ENCODE peak calls at places on chromosomes 12 and 14, in five cellular contexts. G is Karpas-422, E is IMR-90, X is H9, A is mammary epithelial cell. I is an unnamed sample.

GRCh38 chr14:35212471-35213142 is 79.6 kb upstream of the PSMA6 start:
- DNase-seq in G (no peak), E (no peak), X (no peak), A (no peak), I (no peak)

GRCh38 chr12:121004253-121004815 is 12.0 kb downstream of the C12orf43 start:
- DNase-seq in G (no peak), E (no peak), X (no peak), A (no peak), I (no peak)

GRCh38 chr14:31843361-31844091 is 233.6 kb upstream of the ARHGAP5 start:
- DNase-seq in G (no peak), E (peak), X (no peak), A (peak), I (no peak)

GRCh38 chr12:98845957-98846356 is 200.9 kb downstream of the APAF1 start:
- DNase-seq in G (no peak), E (no peak), X (no peak), A (no peak), I (no peak)

GRCh38 chr12:131197490-131197889 is 243.8 kb downstream of the ADGRD1 start:
- DNase-seq in G (no peak), E (no peak), X (no peak), A (no peak), I (no peak)

GRCh38 chr14:60805881-60806569 is 71.5 kb downstream of the MNAT1 start:
- DNase-seq in G (no peak), E (peak), X (no peak), A (peak), I (no peak)

GRCh38 chr14:21833836-21834235 is 160.2 kb upstream of the OR4E1 start:
- DNase-seq in G (no peak), E (no peak), X (no peak), A (no peak), I (no peak)

GRCh38 chr12:62192486-62193250 is 67.5 kb upstream of the USP15 start:
- DNase-seq in G (peak), E (peak), X (peak), A (peak), I (peak)

GRCh38 chr12:58639323-58639934 is 280.9 kb downstream of the LRIG3 start:
- DNase-seq in G (no peak), E (peak), X (no peak), A (no peak), I (no peak)

GRCh38 chr14:99035712-99036593 is 236.0 kb downstream of the BCL11B start:
- DNase-seq in G (no peak), E (peak), X (peak), A (peak), I (peak)

GRCh38 chr14:35492569-35493014 is 41.4 kb upstream of the INSM2 start:
- DNase-seq in G (no peak), E (no peak), X (no peak), A (no peak), I (no peak)

GRCh38 chr12:34401659-34402227 is 379.4 kb downstream of the ALG10 start:
- DNase-seq in G (no peak), E (no peak), X (no peak), A (no peak), I (no peak)

GRCh38 chr14:92973265-92973797 is 50.4 kb downstream of the CHGA start:
- DNase-seq in G (peak), E (peak), X (peak), A (peak), I (peak)

GRCh38 chr12:3186546-3187237 is 109.5 kb downstream of the TSPAN9 start:
- DNase-seq in G (no peak), E (peak), X (no peak), A (no peak), I (no peak)

GRCh38 chr12:106138646-106139421 is at the start of gene NUAK1:
- DNase-seq in G (no peak), E (peak), X (peak), A (peak), I (peak)

GRCh38 chr14:71061458-71061857 is 154.2 kb downstream of the PCNX1 start:
- DNase-seq in G (no peak), E (peak), X (no peak), A (no peak), I (no peak)

GRCh38 chr12:47781479-47782371 is 8.7 kb downstream of the SLC48A1 start:
- DNase-seq in G (no peak), E (no peak), X (no peak), A (peak), I (no peak)

GRCh38 chr12:65881348-65881961 is 57.2 kb downstream of the HMGA2 start:
- DNase-seq in G (no peak), E (peak), X (no peak), A (no peak), I (peak)

GRCh38 chr12:26769611-26770010 is 63.4 kb downstream of the ITPR2 start:
- DNase-seq in G (peak), E (no peak), X (no peak), A (no peak), I (no peak)

DNA sequence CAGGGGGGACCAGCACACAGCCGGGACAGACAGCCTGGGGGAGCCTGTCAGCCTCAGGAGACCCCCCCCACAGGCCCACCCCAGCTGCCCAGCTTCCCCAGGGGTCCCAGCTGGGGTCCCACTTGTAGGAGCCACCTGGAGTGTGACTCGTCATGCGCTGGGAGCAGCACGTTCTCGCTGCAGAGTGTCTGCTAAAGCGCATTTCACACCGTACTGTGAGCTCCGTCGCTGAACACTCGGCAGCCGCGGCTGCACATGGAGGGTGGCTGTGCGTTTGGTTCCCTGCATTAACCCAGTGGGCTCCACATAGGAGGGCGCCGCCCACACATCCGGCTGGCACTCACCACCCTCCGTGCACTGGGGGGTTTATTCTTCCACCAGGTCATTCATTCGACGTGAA is 56.7 kb downstream of the FBRSL1 start:
- DNase-seq in G (no peak), E (no peak), X (no peak), A (no peak), I (no peak)
- H3K4me2 ChIP-seq in G (no peak), E (no peak), X (no peak), A (no peak), I (no peak)

DNA sequence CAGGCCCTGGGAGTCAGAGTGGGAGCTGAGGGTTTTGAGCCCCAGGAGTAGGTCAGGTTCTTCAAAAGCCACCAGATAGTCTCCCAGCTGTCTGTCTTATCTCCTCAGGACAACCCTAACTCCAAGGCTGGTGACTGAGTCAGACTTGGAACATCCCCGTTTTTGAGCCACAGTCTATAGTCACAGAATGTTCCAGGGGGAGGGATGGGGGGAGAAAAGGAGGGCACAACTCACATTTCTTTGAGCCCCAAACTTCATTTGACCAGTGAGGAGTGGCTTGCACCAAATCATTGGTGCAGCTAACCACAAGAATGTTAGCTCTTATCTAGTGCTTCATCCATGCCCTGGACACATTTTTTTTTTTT is 243.8 kb downstream of the ZFP36L1 start:
- DNase-seq in G (no peak), E (peak), X (no peak), A (peak), I (no peak)
- H3K4me2 ChIP-seq in G (no peak), E (no peak), X (no peak), A (peak), I (peak)

GRCh38 chr14:101970830-101971400 is 6.5 kb downstream of the DYNC1H1 start:
- DNase-seq in G (peak), E (no peak), X (no peak), A (no peak), I (no peak)

GRCh38 chr14:101968186-101968585 is 3.8 kb downstream of the DYNC1H1 start:
- DNase-seq in G (no peak), E (no peak), X (no peak), A (no peak), I (no peak)

GRCh38 chr14:101966742-101967141 is 2.4 kb downstream of the DYNC1H1 start:
- DNase-seq in G (no peak), E (no peak), X (no peak), A (no peak), I (no peak)

GRCh38 chr14:101972126-101972785 is 7.9 kb downstream of the DYNC1H1 start:
- DNase-seq in G (no peak), E (peak), X (no peak), A (peak), I (no peak)

DNA sequence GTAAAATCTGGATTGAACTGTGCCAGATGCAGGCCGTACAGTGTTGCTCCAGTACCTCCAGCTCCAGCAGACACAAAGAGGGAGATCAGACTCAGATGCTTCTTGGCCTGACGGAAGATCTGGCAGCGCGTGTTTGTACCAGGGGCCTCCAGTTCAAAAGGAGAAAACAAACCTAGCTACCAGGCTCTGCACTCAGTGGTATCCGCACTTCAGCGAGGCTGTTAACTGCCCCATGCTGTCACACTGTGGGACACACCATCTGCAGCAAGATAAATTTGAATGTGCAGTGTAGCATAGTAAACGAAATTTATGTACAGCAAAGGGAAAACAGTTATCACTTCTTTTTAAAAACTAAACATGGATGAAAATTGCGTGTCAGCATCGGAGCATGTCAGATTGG is 5.1 kb downstream of the DYNC1H1 start:
- DNase-seq in G (peak), E (no peak), X (no peak), A (no peak), I (no peak)
- H3K4me2 ChIP-seq in G (peak), E (no peak), X (no peak), A (no peak), I (no peak)

GRCh38 chr12:103881261-103881660 is 40.2 kb upstream of the NT5DC3 start:
- DNase-seq in G (no peak), E (no peak), X (no peak), A (no peak), I (no peak)
- H3K4me2 ChIP-seq in G (no peak), E (no peak), X (no peak), A (peak), I (no peak)

GRCh38 chr12:110079477-110080400 is 31.4 kb upstream of the C12orf76 start:
- DNase-seq in G (peak), E (peak), X (no peak), A (peak), I (no peak)
- H3K4me2 ChIP-seq in G (peak), E (no peak), X (no peak), A (peak), I (no peak)

GRCh38 chr14:69620211-69620611 is 8.8 kb downstream of the SUSD6 start:
- DNase-seq in G (no peak), E (no peak), X (no peak), A (peak), I (no peak)

GRCh38 chr14:69620981-69621380 is 9.6 kb downstream of the SUSD6 start:
- DNase-seq in G (no peak), E (no peak), X (no peak), A (no peak), I (no peak)

GRCh38 chr14:69617796-69618195 is 6.4 kb downstream of the SUSD6 start:
- DNase-seq in G (no peak), E (no peak), X (no peak), A (no peak), I (no peak)

GRCh38 chr14:69616408-69616773 is 5.0 kb downstream of the SUSD6 start:
- DNase-seq in G (peak), E (no peak), X (no peak), A (no peak), I (no peak)

GRCh38 chr14:69619007-69619406 is 7.6 kb downstream of the SUSD6 start:
- DNase-seq in G (no peak), E (no peak), X (no peak), A (no peak), I (no peak)
- H3K4me2 ChIP-seq in G (peak), E (peak), X (no peak), A (peak), I (no peak)

DNA sequence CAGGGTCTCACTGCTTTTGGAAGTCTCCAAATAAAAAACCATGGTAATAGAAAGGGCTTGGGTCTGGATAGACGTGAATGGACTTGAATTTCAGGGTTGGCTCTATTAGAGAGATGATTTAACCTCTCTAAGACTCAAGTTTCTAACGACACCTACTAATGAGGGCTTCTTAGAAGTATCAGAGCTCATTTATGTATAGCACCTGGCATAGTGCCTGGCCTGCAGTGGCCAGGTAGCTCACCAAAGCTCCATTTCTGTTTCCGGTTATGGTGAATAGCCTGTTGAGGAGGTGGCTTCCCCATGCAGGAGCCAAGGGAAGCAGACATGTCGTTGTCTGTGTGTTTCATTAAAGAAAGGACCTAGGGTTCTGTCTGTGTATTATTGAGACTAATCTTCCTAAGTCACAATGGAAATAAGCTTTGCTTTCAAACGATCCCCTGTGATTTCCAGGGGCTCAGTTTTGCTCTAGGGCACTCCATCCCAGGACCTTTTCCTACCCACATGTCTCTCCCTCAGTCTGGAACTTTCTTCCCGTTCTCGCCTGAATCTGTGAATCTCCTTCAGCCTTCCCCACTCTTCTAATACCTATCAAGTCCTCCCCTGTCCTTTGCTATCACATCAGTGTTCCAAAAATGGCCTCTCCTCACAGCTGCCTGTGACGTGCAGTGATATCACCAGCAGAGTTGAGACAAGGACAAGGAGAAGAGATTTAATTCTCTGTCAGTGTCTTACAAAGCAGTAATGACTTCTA is 108.8 kb downstream of the ETV6 start:
- DNase-seq in G (no peak), E (no peak), X (no peak), A (no peak), I (no peak)
- H3K4me2 ChIP-seq in G (no peak), E (peak), X (no peak), A (no peak), I (peak)